ENCODE peak calls at places on chromosome 22, in seven cellular contexts. One of them, this sample, is unnamed.
A peak's percentile ranks its signal among the peaks of the same experiment; 100 is the strongest.

GRCh38 chr22:23530766-23531282 is 49.3 kb downstream of the IGLL1 start:
- DNase-seq in body of pancreas: no peak
- DNase-seq in prostate gland: no peak
- DNase-seq in suprapubic skin: peak; percentile 56
- DNase-seq in A549: no peak
- DNase-seq in upper lobe of left lung: no peak
- DNase-seq in adrenal gland: no peak
- DNase-seq in this sample: no peak

GRCh38 chr22:16793831-16794230 is 31.4 kb downstream of the XKR3 start:
- DNase-seq in body of pancreas: no peak
- DNase-seq in prostate gland: no peak
- DNase-seq in suprapubic skin: no peak
- DNase-seq in A549: no peak
- DNase-seq in upper lobe of left lung: no peak
- DNase-seq in adrenal gland: no peak
- DNase-seq in this sample: no peak

GRCh38 chr22:47129902-47130301 is 367.5 kb downstream of the TBC1D22A start:
- DNase-seq in body of pancreas: no peak
- DNase-seq in prostate gland: peak; percentile 75
- DNase-seq in suprapubic skin: no peak
- DNase-seq in A549: no peak
- DNase-seq in upper lobe of left lung: no peak
- DNase-seq in adrenal gland: no peak
- DNase-seq in this sample: peak; percentile 92

GRCh38 chr22:30717331-30717921 is 22.8 kb downstream of the OSBP2 start:
- DNase-seq in body of pancreas: no peak
- DNase-seq in prostate gland: no peak
- DNase-seq in suprapubic skin: peak; percentile 50
- DNase-seq in A549: peak; percentile 3
- DNase-seq in upper lobe of left lung: no peak
- DNase-seq in adrenal gland: peak; percentile 59
- DNase-seq in this sample: no peak

GRCh38 chr22:42612336-42612735 is 2.3 kb downstream of the POLDIP3 start:
- DNase-seq in body of pancreas: no peak
- DNase-seq in prostate gland: no peak
- DNase-seq in suprapubic skin: no peak
- DNase-seq in A549: no peak
- DNase-seq in upper lobe of left lung: no peak
- DNase-seq in adrenal gland: no peak
- DNase-seq in this sample: no peak

GRCh38 chr22:31350410-31350863 is 4.3 kb upstream of the PATZ1 start:
- DNase-seq in body of pancreas: peak; percentile 82
- DNase-seq in prostate gland: no peak
- DNase-seq in suprapubic skin: no peak
- DNase-seq in A549: peak; percentile 27
- DNase-seq in upper lobe of left lung: no peak
- DNase-seq in adrenal gland: no peak
- DNase-seq in this sample: no peak

GRCh38 chr22:39496131-39496838 is 5.8 kb upstream of the MIEF1 start:
- DNase-seq in body of pancreas: peak; percentile 84
- DNase-seq in prostate gland: peak; percentile 56
- DNase-seq in suprapubic skin: peak; percentile 86
- DNase-seq in A549: peak; percentile 48
- DNase-seq in upper lobe of left lung: no peak
- DNase-seq in adrenal gland: peak; percentile 72
- DNase-seq in this sample: peak; percentile 89

GRCh38 chr22:28441720-28442263 is 237.8 kb downstream of the TTC28 start:
- DNase-seq in body of pancreas: peak; percentile 21
- DNase-seq in prostate gland: peak; percentile 23
- DNase-seq in suprapubic skin: no peak
- DNase-seq in A549: no peak
- DNase-seq in upper lobe of left lung: no peak
- DNase-seq in adrenal gland: no peak
- DNase-seq in this sample: no peak

GRCh38 chr22:23301591-23301990 is 121.3 kb downstream of the BCR start:
- DNase-seq in body of pancreas: no peak
- DNase-seq in prostate gland: no peak
- DNase-seq in suprapubic skin: no peak
- DNase-seq in A549: no peak
- DNase-seq in upper lobe of left lung: no peak
- DNase-seq in adrenal gland: no peak
- DNase-seq in this sample: no peak

GRCh38 chr22:49659281-49659923 is 168.3 kb downstream of the BRD1 start:
- DNase-seq in body of pancreas: peak; percentile 9
- DNase-seq in prostate gland: no peak
- DNase-seq in suprapubic skin: peak; percentile 48
- DNase-seq in A549: no peak
- DNase-seq in upper lobe of left lung: peak; percentile 55
- DNase-seq in adrenal gland: peak; percentile 10
- DNase-seq in this sample: peak; percentile 43

GRCh38 chr22:31080164-31080847 is 812 bp upstream of the SMTN start:
- DNase-seq in body of pancreas: no peak
- DNase-seq in prostate gland: no peak
- DNase-seq in suprapubic skin: no peak
- DNase-seq in A549: no peak
- DNase-seq in upper lobe of left lung: no peak
- DNase-seq in adrenal gland: no peak
- DNase-seq in this sample: no peak

GRCh38 chr22:41320416-41321240 is 19.3 kb downstream of the ZC3H7B start:
- DNase-seq in body of pancreas: no peak
- DNase-seq in prostate gland: no peak
- DNase-seq in suprapubic skin: no peak
- DNase-seq in A549: no peak
- DNase-seq in upper lobe of left lung: peak; percentile 56
- DNase-seq in adrenal gland: no peak
- DNase-seq in this sample: no peak

GRCh38 chr22:49701380-49702067 is 126.1 kb downstream of the BRD1 start:
- DNase-seq in body of pancreas: no peak
- DNase-seq in prostate gland: no peak
- DNase-seq in suprapubic skin: no peak
- DNase-seq in A549: no peak
- DNase-seq in upper lobe of left lung: no peak
- DNase-seq in adrenal gland: peak; percentile 1
- DNase-seq in this sample: no peak

GRCh38 chr22:17119481-17120202 is 1.5 kb downstream of the TMEM121B start:
- DNase-seq in body of pancreas: peak; percentile 43
- DNase-seq in prostate gland: no peak
- DNase-seq in suprapubic skin: no peak
- DNase-seq in A549: no peak
- DNase-seq in upper lobe of left lung: peak; percentile 87
- DNase-seq in adrenal gland: no peak
- DNase-seq in this sample: peak; percentile 67

GRCh38 chr22:26800858-26801257 is 143.5 kb downstream of the MIAT start:
- DNase-seq in body of pancreas: no peak
- DNase-seq in prostate gland: no peak
- DNase-seq in suprapubic skin: no peak
- DNase-seq in A549: no peak
- DNase-seq in upper lobe of left lung: peak; percentile 29
- DNase-seq in adrenal gland: no peak
- DNase-seq in this sample: no peak

GRCh38 chr22:47193606-47194316 is 431.3 kb downstream of the TBC1D22A start:
- DNase-seq in body of pancreas: peak; percentile 10
- DNase-seq in prostate gland: no peak
- DNase-seq in suprapubic skin: peak; percentile 58
- DNase-seq in A549: no peak
- DNase-seq in upper lobe of left lung: no peak
- DNase-seq in adrenal gland: no peak
- DNase-seq in this sample: no peak

GRCh38 chr22:46094676-46095075 is 55.6 kb upstream of the PPARA start:
- DNase-seq in body of pancreas: no peak
- DNase-seq in prostate gland: no peak
- DNase-seq in suprapubic skin: no peak
- DNase-seq in A549: no peak
- DNase-seq in upper lobe of left lung: peak; percentile 65
- DNase-seq in adrenal gland: no peak
- DNase-seq in this sample: no peak

GRCh38 chr22:46093796-46094195 is 56.5 kb upstream of the PPARA start:
- DNase-seq in body of pancreas: no peak
- DNase-seq in prostate gland: no peak
- DNase-seq in suprapubic skin: no peak
- DNase-seq in A549: no peak
- DNase-seq in upper lobe of left lung: peak; percentile 41
- DNase-seq in adrenal gland: no peak
- DNase-seq in this sample: no peak

GRCh38 chr22:46097268-46097900 is 52.9 kb upstream of the PPARA start:
- DNase-seq in body of pancreas: no peak
- DNase-seq in prostate gland: no peak
- DNase-seq in suprapubic skin: no peak
- DNase-seq in A549: no peak
- DNase-seq in upper lobe of left lung: peak; percentile 65
- DNase-seq in adrenal gland: no peak
- DNase-seq in this sample: no peak

GRCh38 chr22:46096706-46097230 is 53.6 kb upstream of the PPARA start:
- DNase-seq in body of pancreas: no peak
- DNase-seq in prostate gland: no peak
- DNase-seq in suprapubic skin: no peak
- DNase-seq in A549: no peak
- DNase-seq in upper lobe of left lung: peak; percentile 67
- DNase-seq in adrenal gland: no peak
- DNase-seq in this sample: no peak

DNA sequence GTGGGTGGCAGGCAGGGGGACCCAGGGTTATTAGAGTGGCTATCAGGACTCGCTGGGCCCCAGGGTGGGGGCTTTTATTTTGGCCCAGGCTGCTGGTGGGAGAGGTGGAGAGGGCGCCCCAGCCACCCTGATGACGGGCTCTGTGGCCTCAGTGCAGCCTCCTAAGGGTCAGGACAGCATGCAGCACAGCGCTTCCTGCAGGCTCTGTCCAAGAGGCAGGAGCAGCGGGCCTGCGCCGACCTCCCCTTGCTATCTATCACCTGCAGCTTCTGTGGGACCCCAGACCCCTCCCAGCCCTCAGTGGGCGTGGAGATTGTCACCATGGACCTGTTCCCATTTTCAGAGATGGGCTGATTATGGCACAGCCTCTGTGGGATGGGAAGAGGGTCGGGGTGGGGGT is 54.3 kb upstream of the PPARA start:
- DNase-seq in body of pancreas: no peak
- DNase-seq in prostate gland: no peak
- DNase-seq in suprapubic skin: no peak
- DNase-seq in A549: no peak
- DNase-seq in upper lobe of left lung: peak; percentile 56
- DNase-seq in adrenal gland: no peak
- DNase-seq in this sample: no peak
- H3K4me1 ChIP-seq in body of pancreas: peaks cover 92% of the 10 kb centered on the region
- H3K4me1 ChIP-seq in prostate gland: peaks cover 20% of the 10 kb centered on the region
- H3K4me1 ChIP-seq in suprapubic skin: peaks cover 94% of the 10 kb centered on the region
- H3K4me1 ChIP-seq in A549: peaks cover 71% of the 10 kb centered on the region
- H3K4me1 ChIP-seq in upper lobe of left lung: peaks cover 61% of the 10 kb centered on the region
- H3K4me1 ChIP-seq in adrenal gland: peaks cover 77% of the 10 kb centered on the region
- H3K4me1 ChIP-seq in this sample: no peaks in the 10 kb centered on the region

GRCh38 chr22:24578355-24579241 is 14.3 kb downstream of the LRRC75B start:
- DNase-seq in body of pancreas: no peak
- DNase-seq in prostate gland: no peak
- DNase-seq in suprapubic skin: no peak
- DNase-seq in A549: no peak
- DNase-seq in upper lobe of left lung: no peak
- DNase-seq in adrenal gland: no peak
- DNase-seq in this sample: no peak
- TF ChIP-seq POLR2A in body of pancreas: no peak
- TF ChIP-seq POLR2A in prostate gland: no peak
- TF ChIP-seq POLR2A in suprapubic skin: no peak
- TF ChIP-seq POLR2A in A549: no peak
- TF ChIP-seq POLR2A in upper lobe of left lung: no peak
- TF ChIP-seq POLR2A in adrenal gland: no peak
- TF ChIP-seq POLR2A in this sample: no peak

GRCh38 chr22:20201837-20202392 is 51.1 kb upstream of the CCDC188 start:
- DNase-seq in body of pancreas: no peak
- DNase-seq in prostate gland: no peak
- DNase-seq in suprapubic skin: no peak
- DNase-seq in A549: no peak
- DNase-seq in upper lobe of left lung: peak; percentile 56
- DNase-seq in adrenal gland: no peak
- DNase-seq in this sample: no peak

GRCh38 chr22:20204281-20204680 is 53.4 kb upstream of the CCDC188 start:
- DNase-seq in body of pancreas: no peak
- DNase-seq in prostate gland: no peak
- DNase-seq in suprapubic skin: no peak
- DNase-seq in A549: no peak
- DNase-seq in upper lobe of left lung: no peak
- DNase-seq in adrenal gland: no peak
- DNase-seq in this sample: no peak

GRCh38 chr22:20204821-20205220 is 54.0 kb upstream of the CCDC188 start:
- DNase-seq in body of pancreas: no peak
- DNase-seq in prostate gland: no peak
- DNase-seq in suprapubic skin: no peak
- DNase-seq in A549: no peak
- DNase-seq in upper lobe of left lung: peak; percentile 58
- DNase-seq in adrenal gland: no peak
- DNase-seq in this sample: no peak

GRCh38 chr22:20205464-20205963 is 54.7 kb upstream of the CCDC188 start:
- DNase-seq in body of pancreas: no peak
- DNase-seq in prostate gland: no peak
- DNase-seq in suprapubic skin: no peak
- DNase-seq in A549: no peak
- DNase-seq in upper lobe of left lung: peak; percentile 58
- DNase-seq in adrenal gland: no peak
- DNase-seq in this sample: no peak

DNA sequence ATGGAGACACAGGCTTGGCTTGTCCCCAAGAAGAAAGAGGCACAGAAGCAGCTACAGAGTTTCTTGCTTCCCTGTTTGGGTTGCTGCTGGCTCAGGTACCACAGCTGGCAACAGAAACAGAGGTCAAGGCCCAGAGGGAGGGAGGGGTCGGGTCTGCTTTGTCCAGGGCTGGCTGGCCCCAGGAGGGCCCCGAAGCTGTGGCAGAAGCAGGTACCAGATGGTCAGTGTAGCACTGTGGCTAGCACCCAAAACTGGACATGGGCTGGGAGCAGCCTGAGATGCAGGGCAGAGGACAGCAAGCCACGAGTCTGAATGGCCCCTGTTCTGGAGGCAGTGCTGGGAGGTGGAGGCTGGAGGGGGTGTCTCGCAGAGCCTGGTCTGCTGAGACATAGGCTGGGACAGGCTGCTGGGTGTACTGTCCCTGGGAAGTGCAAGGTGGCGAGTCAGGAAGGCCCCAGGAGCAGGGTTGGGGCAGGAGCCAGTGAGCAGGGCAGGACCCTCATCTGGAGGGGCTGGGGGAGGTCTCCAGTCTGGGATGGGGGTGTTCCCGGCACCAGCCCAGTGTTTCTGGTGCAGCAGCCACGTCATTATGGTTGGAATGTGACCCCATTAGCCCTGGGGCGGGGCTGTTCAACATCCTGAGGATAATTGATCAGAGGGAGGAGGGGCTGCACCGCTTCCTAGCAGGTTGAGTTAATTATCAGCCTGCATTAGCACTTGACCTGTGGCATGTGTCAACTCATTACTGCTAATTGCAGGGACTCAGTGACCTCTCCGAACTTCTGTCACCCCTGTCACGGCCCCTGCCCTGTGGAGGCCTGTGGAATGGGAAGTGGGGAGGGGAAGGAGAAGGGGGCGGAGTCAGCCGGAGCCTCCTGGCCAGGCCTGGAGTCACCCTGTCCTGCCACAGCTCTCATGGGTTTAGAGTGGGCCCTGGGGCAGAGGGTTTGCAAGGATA is 52.6 kb upstream of the CCDC188 start:
- DNase-seq in body of pancreas: peak; percentile 43
- DNase-seq in prostate gland: no peak
- DNase-seq in suprapubic skin: no peak
- DNase-seq in A549: no peak
- DNase-seq in upper lobe of left lung: peak; percentile 44
- DNase-seq in adrenal gland: no peak
- DNase-seq in this sample: peak; percentile 85
- H3K4me1 ChIP-seq in body of pancreas: peaks cover 58% of the 10 kb centered on the region
- H3K4me1 ChIP-seq in prostate gland: peaks cover 5% of the 10 kb centered on the region
- H3K4me1 ChIP-seq in suprapubic skin: peaks cover 42% of the 10 kb centered on the region
- H3K4me1 ChIP-seq in A549: peaks cover 27% of the 10 kb centered on the region
- H3K4me1 ChIP-seq in upper lobe of left lung: peaks cover 52% of the 10 kb centered on the region
- H3K4me1 ChIP-seq in adrenal gland: peaks cover 23% of the 10 kb centered on the region
- H3K4me1 ChIP-seq in this sample: peaks cover 8% of the 10 kb centered on the region

GRCh38 chr22:38112361-38112760 is 1.9 kb upstream of the BAIAP2L2 start:
- DNase-seq in body of pancreas: no peak
- DNase-seq in prostate gland: no peak
- DNase-seq in suprapubic skin: no peak
- DNase-seq in A549: no peak
- DNase-seq in upper lobe of left lung: peak; percentile 83
- DNase-seq in adrenal gland: no peak
- DNase-seq in this sample: peak; percentile 79
- TF ChIP-seq POLR2A in body of pancreas: no peak
- TF ChIP-seq POLR2A in prostate gland: no peak
- TF ChIP-seq POLR2A in suprapubic skin: no peak
- TF ChIP-seq POLR2A in A549: no peak
- TF ChIP-seq POLR2A in upper lobe of left lung: no peak
- TF ChIP-seq POLR2A in adrenal gland: no peak
- TF ChIP-seq POLR2A in this sample: no peak

This sample was measured in Peyer's patch.